ENCODE peak calls at places on chromosomes 11 and 22, in eight cellular contexts. One of them, this sample, is unnamed.

GRCh38 chr11:75896843-75897419 is 81.9 kb downstream of the UVRAG start:
- DNase-seq in GM06990: no peak
- DNase-seq in PC-9: no peak
- DNase-seq in dorsolateral prefrontal cortex: no peak
- DNase-seq in suprapubic skin: no peak
- DNase-seq in progenitor cell of endocrine pancreas: no peak
- DNase-seq in upper lobe of right lung: no peak
- DNase-seq in fibroblast of pulmonary artery: peak; percentile 68
- DNase-seq in this sample: no peak

GRCh38 chr11:33375688-33376311 is 118.6 kb downstream of the HIPK3 start:
- DNase-seq in suprapubic skin: no peak
- DNase-seq in GM06990: peak; percentile 37
- DNase-seq in progenitor cell of endocrine pancreas: peak; percentile 17
- DNase-seq in dorsolateral prefrontal cortex: peak; percentile 62
- DNase-seq in PC-9: peak; percentile 23
- DNase-seq in upper lobe of right lung: no peak
- DNase-seq in fibroblast of pulmonary artery: peak; percentile 31
- DNase-seq in this sample: no peak

GRCh38 chr22:35631597-35631996 is 14.5 kb upstream of the MB start:
- DNase-seq in fibroblast of pulmonary artery: peak; percentile 56
- DNase-seq in suprapubic skin: no peak
- DNase-seq in upper lobe of right lung: peak; percentile 73
- DNase-seq in dorsolateral prefrontal cortex: peak; percentile 38
- DNase-seq in GM06990: no peak
- DNase-seq in progenitor cell of endocrine pancreas: no peak
- DNase-seq in PC-9: peak; percentile 37
- DNase-seq in this sample: no peak

GRCh38 chr11:120226242-120226641 is 13.7 kb upstream of the POU2F3 start:
- DNase-seq in GM06990: no peak
- DNase-seq in suprapubic skin: no peak
- DNase-seq in dorsolateral prefrontal cortex: no peak
- DNase-seq in progenitor cell of endocrine pancreas: no peak
- DNase-seq in PC-9: no peak
- DNase-seq in upper lobe of right lung: no peak
- DNase-seq in fibroblast of pulmonary artery: no peak
- DNase-seq in this sample: no peak

GRCh38 chr11:87859583-87859982 is 315.7 kb downstream of the RAB38 start:
- DNase-seq in progenitor cell of endocrine pancreas: no peak
- DNase-seq in dorsolateral prefrontal cortex: no peak
- DNase-seq in fibroblast of pulmonary artery: peak; percentile 26
- DNase-seq in upper lobe of right lung: no peak
- DNase-seq in suprapubic skin: no peak
- DNase-seq in PC-9: no peak
- DNase-seq in GM06990: no peak
- DNase-seq in this sample: no peak

GRCh38 chr11:65417702-65418430 is 4.7 kb upstream of the NEAT1 start:
- DNase-seq in suprapubic skin: peak; percentile 86
- DNase-seq in PC-9: peak; percentile 17
- DNase-seq in GM06990: peak; percentile 66
- DNase-seq in dorsolateral prefrontal cortex: peak; percentile 52
- DNase-seq in upper lobe of right lung: peak; percentile 84
- DNase-seq in progenitor cell of endocrine pancreas: no peak
- DNase-seq in fibroblast of pulmonary artery: peak; percentile 39
- DNase-seq in this sample: no peak

GRCh38 chr11:100709233-100709999 is 22.3 kb downstream of the ARHGAP42 start:
- DNase-seq in GM06990: peak; percentile 9
- DNase-seq in upper lobe of right lung: no peak
- DNase-seq in progenitor cell of endocrine pancreas: no peak
- DNase-seq in suprapubic skin: no peak
- DNase-seq in dorsolateral prefrontal cortex: no peak
- DNase-seq in fibroblast of pulmonary artery: peak; percentile 17
- DNase-seq in PC-9: peak; percentile 7
- DNase-seq in this sample: no peak

GRCh38 chr22:20758688-20759087 is 15.2 kb upstream of the SERPIND1 start:
- DNase-seq in dorsolateral prefrontal cortex: no peak
- DNase-seq in PC-9: no peak
- DNase-seq in progenitor cell of endocrine pancreas: no peak
- DNase-seq in fibroblast of pulmonary artery: no peak
- DNase-seq in upper lobe of right lung: no peak
- DNase-seq in suprapubic skin: no peak
- DNase-seq in GM06990: no peak
- DNase-seq in this sample: no peak

DNA sequence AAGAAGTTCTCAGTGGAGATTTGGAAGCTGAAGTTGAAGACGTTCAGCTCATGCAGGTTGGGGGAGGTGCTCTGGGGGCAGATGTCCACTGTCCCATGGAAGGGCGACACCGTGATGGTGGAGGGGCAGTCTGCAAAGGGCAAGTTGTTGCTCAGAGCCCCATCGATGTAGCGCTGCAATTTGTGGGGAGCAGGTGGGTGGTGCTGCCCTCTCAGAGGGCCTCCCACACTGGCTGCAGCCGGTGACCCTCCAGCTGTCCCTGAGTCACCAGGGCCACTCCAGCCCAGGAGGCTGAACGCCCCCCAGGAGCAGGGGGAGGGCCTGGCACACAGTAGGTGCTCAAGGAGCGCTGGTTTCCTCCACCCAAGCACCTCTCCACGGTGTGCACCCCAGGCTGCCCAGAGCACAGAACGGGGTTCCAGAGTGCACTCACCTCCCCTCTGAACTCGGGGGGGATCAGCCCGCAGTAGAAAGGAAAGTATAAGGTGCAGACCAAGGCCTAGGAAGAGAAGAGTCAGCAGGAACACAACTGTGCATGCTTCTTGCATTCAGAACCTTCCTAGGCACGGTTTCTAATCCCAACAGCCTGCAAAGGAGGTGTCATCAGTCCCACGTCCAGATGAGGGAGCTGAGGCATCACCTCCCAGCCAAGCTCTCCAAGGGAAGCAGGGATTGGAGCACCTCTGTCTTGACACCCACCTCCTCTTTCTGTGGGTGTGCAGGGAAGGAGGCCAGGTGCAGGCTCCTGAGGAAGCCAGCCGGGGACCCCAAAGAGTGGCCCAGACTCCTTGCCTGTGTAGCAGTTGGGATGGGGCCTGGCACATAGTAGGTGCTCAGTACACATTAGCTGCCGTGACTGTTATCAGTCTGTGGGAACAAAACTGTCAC is 2.2 kb downstream of the PNPLA5 start:
- DNase-seq in dorsolateral prefrontal cortex: peak; percentile 36
- DNase-seq in suprapubic skin: no peak
- DNase-seq in GM06990: no peak
- DNase-seq in upper lobe of right lung: peak; percentile 25
- DNase-seq in fibroblast of pulmonary artery: peak; percentile 28
- DNase-seq in PC-9: no peak
- DNase-seq in progenitor cell of endocrine pancreas: no peak
- DNase-seq in this sample: no peak
- TF ChIP-seq CTCF in dorsolateral prefrontal cortex: no peak
- TF ChIP-seq CTCF in suprapubic skin: no peak
- TF ChIP-seq CTCF in GM06990: no peak
- TF ChIP-seq CTCF in upper lobe of right lung: no peak
- TF ChIP-seq CTCF in fibroblast of pulmonary artery: no peak
- TF ChIP-seq CTCF in PC-9: peak; percentile 52
- TF ChIP-seq CTCF in progenitor cell of endocrine pancreas: no peak
- TF ChIP-seq CTCF in this sample: no peak

DNA sequence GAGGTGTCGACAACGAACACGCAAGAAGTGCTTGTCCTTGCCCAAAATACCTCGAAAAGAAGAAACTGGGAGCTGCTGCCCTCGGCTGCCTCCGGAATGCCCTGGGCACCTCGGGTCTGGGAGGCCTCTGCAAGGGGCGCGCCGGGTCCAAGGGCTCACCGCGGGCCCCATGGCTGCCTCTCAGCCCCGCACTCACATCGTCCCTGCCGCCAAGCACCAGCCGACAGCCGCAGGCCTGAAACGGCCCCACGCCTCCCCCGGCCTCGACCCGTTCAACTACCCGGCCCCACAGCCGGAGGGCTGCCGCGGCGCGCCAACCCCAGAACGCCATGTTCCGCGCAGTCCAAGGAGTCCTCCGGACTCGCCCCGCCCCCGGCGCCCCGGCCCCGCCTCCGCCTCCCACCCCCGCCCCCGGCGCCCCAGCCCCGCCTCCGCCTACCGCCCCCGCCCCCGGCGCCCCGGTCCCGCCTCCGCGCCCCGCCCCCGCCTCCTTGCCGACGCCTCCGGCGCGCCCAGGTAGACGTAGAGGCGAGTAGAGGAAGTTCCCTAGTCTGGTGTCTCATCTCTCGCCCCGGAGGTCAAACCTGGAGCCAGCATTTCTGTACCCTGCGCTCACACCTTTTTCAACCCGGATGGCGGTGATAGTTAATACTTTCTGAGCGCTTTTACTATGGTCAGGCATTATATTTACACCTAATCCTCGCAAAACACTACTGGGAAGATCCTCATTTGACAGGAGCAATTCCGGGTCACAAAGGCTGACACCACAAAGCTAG is at the start of gene SIRT3:
- DNase-seq in GM06990: peak; percentile 82
- DNase-seq in progenitor cell of endocrine pancreas: peak; percentile 67
- DNase-seq in fibroblast of pulmonary artery: peak; percentile 71
- DNase-seq in PC-9: peak; percentile 84
- DNase-seq in upper lobe of right lung: peak; percentile 92
- DNase-seq in suprapubic skin: peak; percentile 90
- DNase-seq in dorsolateral prefrontal cortex: peak; percentile 79
- DNase-seq in this sample: peak; percentile 67
- TF ChIP-seq CTCF in GM06990: no peak
- TF ChIP-seq CTCF in progenitor cell of endocrine pancreas: peak; percentile 39
- TF ChIP-seq CTCF in fibroblast of pulmonary artery: no peak
- TF ChIP-seq CTCF in PC-9: no peak
- TF ChIP-seq CTCF in upper lobe of right lung: peak; percentile 17
- TF ChIP-seq CTCF in suprapubic skin: no peak
- TF ChIP-seq CTCF in dorsolateral prefrontal cortex: peak; percentile 6
- TF ChIP-seq CTCF in this sample: no peak

GRCh38 chr11:42572231-42572610 is 739.6 kb upstream of the API5 start:
- DNase-seq in progenitor cell of endocrine pancreas: no peak
- DNase-seq in PC-9: no peak
- DNase-seq in suprapubic skin: no peak
- DNase-seq in upper lobe of right lung: no peak
- DNase-seq in dorsolateral prefrontal cortex: no peak
- DNase-seq in fibroblast of pulmonary artery: no peak
- DNase-seq in GM06990: no peak
- DNase-seq in this sample: no peak

GRCh38 chr11:42576318-42576717 is 735.5 kb upstream of the API5 start:
- DNase-seq in suprapubic skin: no peak
- DNase-seq in fibroblast of pulmonary artery: no peak
- DNase-seq in dorsolateral prefrontal cortex: no peak
- DNase-seq in progenitor cell of endocrine pancreas: no peak
- DNase-seq in GM06990: no peak
- DNase-seq in upper lobe of right lung: no peak
- DNase-seq in PC-9: no peak
- DNase-seq in this sample: no peak

DNA sequence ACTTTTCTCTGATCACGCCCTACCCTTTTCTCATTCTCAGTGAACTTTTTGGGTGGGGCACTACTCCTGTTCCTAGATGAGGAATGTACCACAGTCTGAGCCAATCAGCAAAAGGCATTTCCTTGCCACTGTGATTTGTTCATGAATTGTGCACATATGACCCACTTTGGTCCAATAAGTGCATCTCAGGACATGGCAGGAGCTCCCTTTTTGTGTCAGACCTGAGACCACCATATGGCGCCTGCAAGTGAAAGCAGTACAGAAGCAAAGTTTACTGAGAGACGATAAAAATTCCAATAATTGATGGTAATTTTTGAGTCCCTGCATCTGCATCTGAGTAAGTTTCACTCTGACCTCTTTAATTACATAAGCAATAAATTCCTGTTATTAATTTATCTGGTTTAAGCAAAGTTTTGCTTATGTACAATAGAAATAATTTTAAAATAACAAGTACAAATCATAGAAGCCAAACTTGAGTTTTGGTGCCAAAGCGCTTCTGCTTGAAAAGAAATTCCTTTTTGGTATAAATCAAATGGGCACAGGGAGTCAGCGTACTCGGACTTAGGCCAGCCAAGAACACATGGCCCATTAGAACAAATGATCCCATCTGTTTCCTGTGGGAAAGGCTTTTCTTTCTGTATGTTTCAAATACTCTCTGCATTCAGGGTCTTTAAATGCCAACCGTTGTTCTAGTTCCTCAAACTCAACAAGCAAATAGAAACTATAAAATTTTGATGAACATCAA is 740.1 kb upstream of the API5 start:
- DNase-seq in upper lobe of right lung: no peak
- DNase-seq in progenitor cell of endocrine pancreas: no peak
- DNase-seq in suprapubic skin: no peak
- DNase-seq in GM06990: no peak
- DNase-seq in PC-9: no peak
- DNase-seq in fibroblast of pulmonary artery: no peak
- DNase-seq in dorsolateral prefrontal cortex: no peak
- DNase-seq in this sample: no peak
- TF ChIP-seq CTCF in upper lobe of right lung: no peak
- TF ChIP-seq CTCF in progenitor cell of endocrine pancreas: no peak
- TF ChIP-seq CTCF in suprapubic skin: no peak
- TF ChIP-seq CTCF in GM06990: no peak
- TF ChIP-seq CTCF in PC-9: no peak
- TF ChIP-seq CTCF in fibroblast of pulmonary artery: no peak
- TF ChIP-seq CTCF in dorsolateral prefrontal cortex: no peak
- TF ChIP-seq CTCF in this sample: no peak

GRCh38 chr11:115219378-115219777 is 284.8 kb downstream of the CADM1 start:
- DNase-seq in upper lobe of right lung: no peak
- DNase-seq in PC-9: no peak
- DNase-seq in dorsolateral prefrontal cortex: no peak
- DNase-seq in suprapubic skin: no peak
- DNase-seq in GM06990: no peak
- DNase-seq in progenitor cell of endocrine pancreas: no peak
- DNase-seq in fibroblast of pulmonary artery: no peak
- DNase-seq in this sample: no peak

GRCh38 chr11:115213007-115213406 is 291.2 kb downstream of the CADM1 start:
- DNase-seq in progenitor cell of endocrine pancreas: no peak
- DNase-seq in upper lobe of right lung: no peak
- DNase-seq in fibroblast of pulmonary artery: no peak
- DNase-seq in dorsolateral prefrontal cortex: no peak
- DNase-seq in GM06990: no peak
- DNase-seq in PC-9: no peak
- DNase-seq in suprapubic skin: no peak
- DNase-seq in this sample: no peak

GRCh38 chr11:115217726-115218311 is 286.4 kb downstream of the CADM1 start:
- DNase-seq in PC-9: no peak
- DNase-seq in suprapubic skin: no peak
- DNase-seq in dorsolateral prefrontal cortex: no peak
- DNase-seq in upper lobe of right lung: no peak
- DNase-seq in GM06990: no peak
- DNase-seq in fibroblast of pulmonary artery: no peak
- DNase-seq in progenitor cell of endocrine pancreas: no peak
- DNase-seq in this sample: no peak

GRCh38 chr11:115214644-115215305 is 289.4 kb downstream of the CADM1 start:
- DNase-seq in suprapubic skin: no peak
- DNase-seq in PC-9: no peak
- DNase-seq in progenitor cell of endocrine pancreas: no peak
- DNase-seq in dorsolateral prefrontal cortex: no peak
- DNase-seq in upper lobe of right lung: no peak
- DNase-seq in fibroblast of pulmonary artery: no peak
- DNase-seq in GM06990: no peak
- DNase-seq in this sample: no peak

DNA sequence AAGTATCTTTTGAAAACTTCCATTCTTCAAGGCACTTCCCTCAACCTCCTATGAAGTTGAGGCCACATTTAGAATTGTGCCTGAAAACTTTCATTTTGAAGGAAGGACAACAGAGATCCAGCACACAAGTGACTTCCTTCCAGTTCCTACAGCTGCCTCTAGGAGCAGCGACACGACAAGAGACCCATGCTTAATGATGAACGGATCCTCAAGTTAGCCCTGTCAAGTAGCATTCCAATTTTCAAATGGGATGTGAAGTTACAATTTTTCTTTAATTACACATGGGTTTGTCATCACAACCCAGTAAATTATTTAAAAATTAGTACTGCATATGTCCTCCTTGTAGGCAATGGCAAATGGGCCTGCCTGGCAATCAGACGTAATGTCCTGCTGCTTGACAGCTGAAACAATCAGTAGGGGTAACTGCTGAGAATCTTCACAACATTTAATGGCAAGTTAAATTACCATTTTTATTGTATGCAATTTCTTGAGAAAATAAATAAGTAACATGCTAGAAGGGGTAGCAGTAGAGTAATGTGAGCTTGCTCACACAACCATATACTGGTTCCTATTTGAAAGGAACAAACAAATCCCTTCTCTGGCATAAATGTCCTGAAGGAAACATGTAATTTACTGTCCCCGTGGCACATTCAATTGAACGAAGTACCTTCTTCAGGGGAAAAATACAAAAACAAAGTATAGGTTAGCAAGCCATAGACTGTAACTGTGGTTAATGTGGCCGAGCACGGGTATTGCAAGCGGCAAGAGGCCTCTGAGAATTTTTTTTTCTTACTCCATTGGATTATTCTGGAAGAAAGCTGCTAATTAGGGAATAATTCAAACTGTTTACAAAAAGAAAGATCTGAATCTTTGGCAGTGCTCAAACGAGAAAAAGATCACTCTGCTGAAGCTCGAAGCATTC is 288.3 kb downstream of the CADM1 start:
- DNase-seq in PC-9: no peak
- DNase-seq in dorsolateral prefrontal cortex: no peak
- DNase-seq in upper lobe of right lung: no peak
- DNase-seq in progenitor cell of endocrine pancreas: no peak
- DNase-seq in GM06990: no peak
- DNase-seq in fibroblast of pulmonary artery: no peak
- DNase-seq in suprapubic skin: no peak
- DNase-seq in this sample: no peak
- TF ChIP-seq CTCF in PC-9: peak; percentile 37
- TF ChIP-seq CTCF in dorsolateral prefrontal cortex: no peak
- TF ChIP-seq CTCF in upper lobe of right lung: no peak
- TF ChIP-seq CTCF in progenitor cell of endocrine pancreas: peak; percentile 47
- TF ChIP-seq CTCF in GM06990: peak; percentile 43
- TF ChIP-seq CTCF in fibroblast of pulmonary artery: no peak
- TF ChIP-seq CTCF in suprapubic skin: no peak
- TF ChIP-seq CTCF in this sample: no peak